ENCODE peak calls at places on chromosomes 3 and 15, in eight cellular contexts. One of them, this sample, is unnamed.

GRCh38 chr15:77171568-77171967 is 100.7 kb upstream of the TSPAN3 start:
- DNase-seq in CD8-positive, alpha-beta memory T cell: no peak
- DNase-seq in hepatocyte: no peak
- DNase-seq in heart left ventricle: no peak
- DNase-seq in cardiac muscle cell: no peak
- DNase-seq in uterus: no peak
- DNase-seq in IMR-90: no peak
- DNase-seq in ovary: no peak
- DNase-seq in this sample: no peak

GRCh38 chr3:127991251-127991650 is 61.0 kb upstream of the SEC61A1 start:
- DNase-seq in CD8-positive, alpha-beta memory T cell: no peak
- DNase-seq in hepatocyte: no peak
- DNase-seq in heart left ventricle: no peak
- DNase-seq in cardiac muscle cell: no peak
- DNase-seq in uterus: no peak
- DNase-seq in IMR-90: no peak
- DNase-seq in ovary: no peak
- DNase-seq in this sample: no peak

GRCh38 chr3:45154641-45155147 is 8.5 kb upstream of the CDCP1 start:
- DNase-seq in CD8-positive, alpha-beta memory T cell: no peak
- DNase-seq in hepatocyte: no peak
- DNase-seq in heart left ventricle: no peak
- DNase-seq in cardiac muscle cell: no peak
- DNase-seq in uterus: no peak
- DNase-seq in IMR-90: peak; percentile 69
- DNase-seq in ovary: no peak
- DNase-seq in this sample: no peak

GRCh38 chr3:39466988-39467387 is 492 bp upstream of the MOBP start:
- DNase-seq in CD8-positive, alpha-beta memory T cell: no peak
- DNase-seq in hepatocyte: no peak
- DNase-seq in heart left ventricle: no peak
- DNase-seq in cardiac muscle cell: no peak
- DNase-seq in uterus: no peak
- DNase-seq in IMR-90: no peak
- DNase-seq in ovary: no peak
- DNase-seq in this sample: no peak

GRCh38 chr15:40155270-40155910 is 5.5 kb upstream of the BUB1B start:
- DNase-seq in CD8-positive, alpha-beta memory T cell: no peak
- DNase-seq in hepatocyte: peak; percentile 19
- DNase-seq in heart left ventricle: no peak
- DNase-seq in cardiac muscle cell: no peak
- DNase-seq in uterus: no peak
- DNase-seq in IMR-90: no peak
- DNase-seq in ovary: no peak
- DNase-seq in this sample: no peak

GRCh38 chr3:49004352-49005297 is 2.6 kb upstream of the WDR6 start:
- DNase-seq in CD8-positive, alpha-beta memory T cell: no peak
- DNase-seq in hepatocyte: no peak
- DNase-seq in heart left ventricle: peak; percentile 31
- DNase-seq in cardiac muscle cell: no peak
- DNase-seq in uterus: no peak
- DNase-seq in IMR-90: no peak
- DNase-seq in ovary: peak; percentile 67
- DNase-seq in this sample: no peak

GRCh38 chr3:45537960-45538640 is 56.5 kb upstream of the LIMD1 start:
- DNase-seq in CD8-positive, alpha-beta memory T cell: no peak
- DNase-seq in hepatocyte: peak; percentile 43
- DNase-seq in heart left ventricle: peak; percentile 77
- DNase-seq in cardiac muscle cell: peak; percentile 40
- DNase-seq in uterus: peak; percentile 51
- DNase-seq in IMR-90: peak; percentile 60
- DNase-seq in ovary: no peak
- DNase-seq in this sample: no peak

GRCh38 chr3:90091557-90091956 is 984.1 kb downstream of the EPHA3 start:
- DNase-seq in CD8-positive, alpha-beta memory T cell: no peak
- DNase-seq in hepatocyte: peak; percentile 73
- DNase-seq in heart left ventricle: no peak
- DNase-seq in cardiac muscle cell: peak; percentile 82
- DNase-seq in uterus: no peak
- DNase-seq in IMR-90: peak; percentile 34
- DNase-seq in ovary: no peak
- DNase-seq in this sample: no peak

GRCh38 chr3:66472313-66473134 is 28.3 kb downstream of the LRIG1 start:
- DNase-seq in CD8-positive, alpha-beta memory T cell: no peak
- DNase-seq in hepatocyte: peak; percentile 48
- DNase-seq in heart left ventricle: no peak
- DNase-seq in cardiac muscle cell: peak; percentile 53
- DNase-seq in uterus: no peak
- DNase-seq in IMR-90: peak; percentile 88
- DNase-seq in ovary: no peak
- DNase-seq in this sample: no peak

GRCh38 chr3:172201990-172202318 is 162.6 kb downstream of the FNDC3B start:
- DNase-seq in CD8-positive, alpha-beta memory T cell: no peak
- DNase-seq in hepatocyte: peak; percentile 47
- DNase-seq in heart left ventricle: no peak
- DNase-seq in cardiac muscle cell: peak; percentile 93
- DNase-seq in uterus: peak; percentile 34
- DNase-seq in IMR-90: peak; percentile 96
- DNase-seq in ovary: no peak
- DNase-seq in this sample: no peak

GRCh38 chr3:11273945-11274344 is 1.7 kb downstream of the ATG7 start:
- DNase-seq in CD8-positive, alpha-beta memory T cell: no peak
- DNase-seq in hepatocyte: no peak
- DNase-seq in heart left ventricle: peak; percentile 41
- DNase-seq in cardiac muscle cell: no peak
- DNase-seq in uterus: no peak
- DNase-seq in IMR-90: no peak
- DNase-seq in ovary: no peak
- DNase-seq in this sample: no peak

GRCh38 chr15:58258501-58259274 is 120.5 kb downstream of the AQP9 start:
- DNase-seq in CD8-positive, alpha-beta memory T cell: no peak
- DNase-seq in hepatocyte: no peak
- DNase-seq in heart left ventricle: no peak
- DNase-seq in cardiac muscle cell: no peak
- DNase-seq in uterus: no peak
- DNase-seq in IMR-90: no peak
- DNase-seq in ovary: no peak
- DNase-seq in this sample: no peak

GRCh38 chr3:55570361-55570760 is 83.3 kb upstream of the WNT5A start:
- DNase-seq in CD8-positive, alpha-beta memory T cell: no peak
- DNase-seq in hepatocyte: peak; percentile 62
- DNase-seq in heart left ventricle: no peak
- DNase-seq in cardiac muscle cell: peak; percentile 69
- DNase-seq in uterus: no peak
- DNase-seq in IMR-90: no peak
- DNase-seq in ovary: no peak
- DNase-seq in this sample: no peak

GRCh38 chr3:190048831-190049541 is 71.7 kb downstream of the P3H2 start:
- DNase-seq in CD8-positive, alpha-beta memory T cell: no peak
- DNase-seq in hepatocyte: no peak
- DNase-seq in heart left ventricle: no peak
- DNase-seq in cardiac muscle cell: peak; percentile 75
- DNase-seq in uterus: peak; percentile 59
- DNase-seq in IMR-90: peak; percentile 83
- DNase-seq in ovary: no peak
- DNase-seq in this sample: no peak

GRCh38 chr3:190040145-190040544 is 80.6 kb downstream of the P3H2 start:
- DNase-seq in CD8-positive, alpha-beta memory T cell: no peak
- DNase-seq in hepatocyte: no peak
- DNase-seq in heart left ventricle: no peak
- DNase-seq in cardiac muscle cell: no peak
- DNase-seq in uterus: no peak
- DNase-seq in IMR-90: no peak
- DNase-seq in ovary: no peak
- DNase-seq in this sample: no peak

GRCh38 chr3:190041333-190042041 is 79.2 kb downstream of the P3H2 start:
- DNase-seq in CD8-positive, alpha-beta memory T cell: no peak
- DNase-seq in hepatocyte: peak; percentile 34
- DNase-seq in heart left ventricle: no peak
- DNase-seq in cardiac muscle cell: no peak
- DNase-seq in uterus: no peak
- DNase-seq in IMR-90: peak; percentile 69
- DNase-seq in ovary: no peak
- DNase-seq in this sample: no peak

GRCh38 chr3:190044142-190044541 is 76.6 kb downstream of the P3H2 start:
- DNase-seq in CD8-positive, alpha-beta memory T cell: no peak
- DNase-seq in hepatocyte: no peak
- DNase-seq in heart left ventricle: no peak
- DNase-seq in cardiac muscle cell: no peak
- DNase-seq in uterus: no peak
- DNase-seq in IMR-90: peak; percentile 74
- DNase-seq in ovary: no peak
- DNase-seq in this sample: no peak

DNA sequence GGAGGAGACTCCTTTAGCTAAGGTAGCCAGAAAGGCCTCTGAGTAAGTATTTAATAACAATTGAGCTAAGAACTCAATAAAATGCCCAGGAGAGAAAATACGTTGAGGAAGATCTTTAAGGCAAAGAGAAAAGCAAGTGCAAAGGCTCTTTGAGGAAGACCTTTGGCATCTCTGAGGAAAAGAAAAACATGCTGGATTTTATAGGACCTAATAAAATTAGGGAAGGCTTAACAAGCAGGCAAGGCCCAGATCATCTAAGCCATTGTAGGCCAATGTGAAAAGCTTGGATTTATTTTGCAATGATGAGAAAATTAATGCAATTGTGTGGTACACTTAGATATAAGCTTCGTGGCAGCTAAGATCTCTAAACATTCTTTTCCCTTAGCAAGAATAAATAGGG is 75.7 kb downstream of the P3H2 start:
- DNase-seq in CD8-positive, alpha-beta memory T cell: no peak
- DNase-seq in hepatocyte: no peak
- DNase-seq in heart left ventricle: no peak
- DNase-seq in cardiac muscle cell: no peak
- DNase-seq in uterus: no peak
- DNase-seq in IMR-90: no peak
- DNase-seq in ovary: no peak
- DNase-seq in this sample: no peak
- H3K4me1 ChIP-seq in CD8-positive, alpha-beta memory T cell: no peaks in the 10 kb centered on the region
- H3K4me1 ChIP-seq in hepatocyte: peaks cover 49% of the 10 kb centered on the region
- H3K4me1 ChIP-seq in heart left ventricle: no peaks in the 10 kb centered on the region
- H3K4me1 ChIP-seq in cardiac muscle cell: peaks cover 33% of the 10 kb centered on the region
- H3K4me1 ChIP-seq in uterus: peaks cover 7% of the 10 kb centered on the region
- H3K4me1 ChIP-seq in IMR-90: peaks cover 8% of the 10 kb centered on the region
- H3K4me1 ChIP-seq in ovary: peaks cover 5% of the 10 kb centered on the region
- H3K4me1 ChIP-seq in this sample: no peaks in the 10 kb centered on the region

GRCh38 chr15:62050118-62050517 is 10.1 kb downstream of the VPS13C start:
- DNase-seq in CD8-positive, alpha-beta memory T cell: no peak
- DNase-seq in hepatocyte: no peak
- DNase-seq in heart left ventricle: no peak
- DNase-seq in cardiac muscle cell: no peak
- DNase-seq in uterus: no peak
- DNase-seq in IMR-90: no peak
- DNase-seq in ovary: no peak
- DNase-seq in this sample: no peak
- H3K4me1 ChIP-seq in CD8-positive, alpha-beta memory T cell: peaks cover 40% of the 10 kb centered on the region
- H3K4me1 ChIP-seq in hepatocyte: no peaks in the 10 kb centered on the region
- H3K4me1 ChIP-seq in heart left ventricle: peaks cover 16% of the 10 kb centered on the region
- H3K4me1 ChIP-seq in cardiac muscle cell: peaks cover 17% of the 10 kb centered on the region
- H3K4me1 ChIP-seq in uterus: no peaks in the 10 kb centered on the region
- H3K4me1 ChIP-seq in IMR-90: no peaks in the 10 kb centered on the region
- H3K4me1 ChIP-seq in ovary: peaks cover under 1% of the 10 kb centered on the region
- H3K4me1 ChIP-seq in this sample: peaks cover 8% of the 10 kb centered on the region

DNA sequence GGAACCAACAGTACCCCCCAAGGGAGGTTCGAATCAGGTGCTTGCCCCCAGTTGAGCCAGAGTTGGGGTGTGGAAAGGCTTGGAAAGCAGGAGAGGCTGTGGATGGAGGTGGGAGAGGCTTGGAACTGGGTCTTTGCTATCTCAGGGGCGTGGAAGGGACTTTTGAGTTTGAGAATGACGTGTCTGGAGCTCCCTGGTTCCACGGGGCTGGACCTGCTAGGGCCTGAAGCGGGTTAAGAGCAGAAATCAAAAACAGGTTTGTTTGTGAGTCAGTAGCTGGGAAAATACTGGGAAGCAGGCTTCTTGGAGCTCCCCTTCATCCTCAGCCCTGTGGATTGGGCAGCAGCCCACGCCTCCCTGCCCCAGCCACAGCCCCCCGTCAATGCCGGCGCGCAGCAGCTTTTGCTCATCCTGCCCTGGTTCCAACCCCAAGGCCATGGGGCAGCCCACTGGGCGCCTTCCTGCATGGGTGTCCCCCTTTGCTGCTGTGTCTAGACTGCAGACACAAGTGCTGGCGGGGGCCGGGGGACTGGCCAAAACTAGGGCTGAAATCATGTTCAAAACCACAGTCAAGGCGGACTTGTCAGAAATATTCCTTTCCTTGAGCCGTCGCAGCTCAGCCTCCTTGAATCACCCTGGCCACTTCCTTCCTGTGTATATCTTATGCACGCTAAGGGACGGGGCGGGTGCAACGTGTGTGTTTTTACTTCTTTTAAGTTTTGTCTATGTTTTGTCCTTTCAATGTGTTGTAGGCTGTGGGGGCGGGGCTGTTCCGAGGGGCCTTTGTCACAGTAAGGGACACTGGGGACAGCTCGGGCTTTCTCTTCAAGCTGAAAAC is 108.0 kb downstream of the KLF13 start:
- DNase-seq in CD8-positive, alpha-beta memory T cell: peak; percentile 84
- DNase-seq in hepatocyte: no peak
- DNase-seq in heart left ventricle: peak; percentile 65
- DNase-seq in cardiac muscle cell: peak; percentile 91
- DNase-seq in uterus: peak; percentile 65
- DNase-seq in IMR-90: peak; percentile 93
- DNase-seq in ovary: peak; percentile 59
- DNase-seq in this sample: peak; percentile 18
- H3K4me1 ChIP-seq in CD8-positive, alpha-beta memory T cell: peaks cover 66% of the 10 kb centered on the region
- H3K4me1 ChIP-seq in hepatocyte: peaks cover 9% of the 10 kb centered on the region
- H3K4me1 ChIP-seq in heart left ventricle: peaks cover 23% of the 10 kb centered on the region
- H3K4me1 ChIP-seq in cardiac muscle cell: peaks cover 6% of the 10 kb centered on the region
- H3K4me1 ChIP-seq in uterus: no peaks in the 10 kb centered on the region
- H3K4me1 ChIP-seq in IMR-90: peaks cover 14% of the 10 kb centered on the region
- H3K4me1 ChIP-seq in ovary: peaks cover 2% of the 10 kb centered on the region
- H3K4me1 ChIP-seq in this sample: peaks cover 8% of the 10 kb centered on the region

DNA sequence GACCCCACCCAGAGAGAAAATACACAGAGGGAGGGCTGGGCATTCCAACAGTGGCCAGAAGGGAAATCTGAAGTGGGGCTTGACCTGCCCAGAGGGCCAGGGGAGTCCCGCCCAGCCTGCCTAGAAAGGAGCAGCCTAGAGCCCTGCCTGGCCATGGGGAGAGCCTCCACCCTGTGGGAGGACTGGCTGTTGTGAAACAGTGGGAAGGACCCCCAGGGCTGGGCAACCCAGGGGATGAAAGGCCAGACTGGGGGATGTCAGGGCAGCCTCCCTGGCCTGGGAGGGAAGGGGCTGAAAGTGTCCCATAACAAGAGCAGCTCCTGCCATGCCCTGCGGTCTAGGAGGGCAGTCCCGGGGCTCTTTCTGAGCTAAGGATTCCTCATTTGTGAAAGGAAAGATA is 69.0 kb downstream of the SLC12A8 start:
- DNase-seq in CD8-positive, alpha-beta memory T cell: no peak
- DNase-seq in hepatocyte: no peak
- DNase-seq in heart left ventricle: peak; percentile 42
- DNase-seq in cardiac muscle cell: peak; percentile 50
- DNase-seq in uterus: no peak
- DNase-seq in IMR-90: no peak
- DNase-seq in ovary: no peak
- DNase-seq in this sample: no peak
- H3K4me1 ChIP-seq in CD8-positive, alpha-beta memory T cell: peaks cover 19% of the 10 kb centered on the region
- H3K4me1 ChIP-seq in hepatocyte: peaks cover 19% of the 10 kb centered on the region
- H3K4me1 ChIP-seq in heart left ventricle: peaks cover 62% of the 10 kb centered on the region
- H3K4me1 ChIP-seq in cardiac muscle cell: peaks cover 25% of the 10 kb centered on the region
- H3K4me1 ChIP-seq in uterus: no peaks in the 10 kb centered on the region
- H3K4me1 ChIP-seq in IMR-90: peaks cover 22% of the 10 kb centered on the region
- H3K4me1 ChIP-seq in ovary: peaks cover 11% of the 10 kb centered on the region
- H3K4me1 ChIP-seq in this sample: no peaks in the 10 kb centered on the region

GRCh38 chr15:31437686-31438085 is 111.1 kb downstream of the KLF13 start:
- DNase-seq in CD8-positive, alpha-beta memory T cell: no peak
- DNase-seq in hepatocyte: no peak
- DNase-seq in heart left ventricle: no peak
- DNase-seq in cardiac muscle cell: no peak
- DNase-seq in uterus: no peak
- DNase-seq in IMR-90: no peak
- DNase-seq in ovary: no peak
- DNase-seq in this sample: no peak
- H3K4me1 ChIP-seq in CD8-positive, alpha-beta memory T cell: peaks cover 81% of the 10 kb centered on the region
- H3K4me1 ChIP-seq in hepatocyte: peaks cover 19% of the 10 kb centered on the region
- H3K4me1 ChIP-seq in heart left ventricle: peaks cover 28% of the 10 kb centered on the region
- H3K4me1 ChIP-seq in cardiac muscle cell: peaks cover 6% of the 10 kb centered on the region
- H3K4me1 ChIP-seq in uterus: no peaks in the 10 kb centered on the region
- H3K4me1 ChIP-seq in IMR-90: peaks cover 30% of the 10 kb centered on the region
- H3K4me1 ChIP-seq in ovary: peaks cover 4% of the 10 kb centered on the region
- H3K4me1 ChIP-seq in this sample: peaks cover 17% of the 10 kb centered on the region

This sample was measured in K562.